ENCODE peak calls at places on chromosome 1, in seven cellular contexts. One of them, this sample, is unnamed.

GRCh38 chr1:228088586-228089498 is 6.3 kb downstream of the ARF1 start:
- DNase-seq in GM03348: peak; percentile 41
- DNase-seq in neural progenitor cell: no peak
- DNase-seq in stimulated activated CD4-positive, alpha-beta T cell treated with anti-CD3 and anti-CD28 coated beads, Interleukin-1b, Interleukin-23, amount 100 ng/mL, for 24 hours: no peak
- DNase-seq in stromal cell of bone marrow: no peak
- DNase-seq in Caki2: no peak
- DNase-seq in NCI-H1694 treated with DMSO at 0.1 percent for 48 hours: no peak
- DNase-seq in this sample: no peak

GRCh38 chr1:228228601-228229074 is 20.8 kb downstream of the OBSCN start:
- DNase-seq in GM03348: peak; percentile 52
- DNase-seq in neural progenitor cell: no peak
- DNase-seq in stimulated activated CD4-positive, alpha-beta T cell treated with anti-CD3 and anti-CD28 coated beads, Interleukin-1b, Interleukin-23, amount 100 ng/mL, for 24 hours: no peak
- DNase-seq in stromal cell of bone marrow: peak; percentile 52
- DNase-seq in Caki2: peak; percentile 30
- DNase-seq in NCI-H1694 treated with DMSO at 0.1 percent for 48 hours: no peak
- DNase-seq in this sample: peak; percentile 1

GRCh38 chr1:115677172-115677542 is 35.4 kb downstream of the VANGL1 start:
- DNase-seq in GM03348: no peak
- DNase-seq in neural progenitor cell: peak; percentile 83
- DNase-seq in stimulated activated CD4-positive, alpha-beta T cell treated with anti-CD3 and anti-CD28 coated beads, Interleukin-1b, Interleukin-23, amount 100 ng/mL, for 24 hours: no peak
- DNase-seq in stromal cell of bone marrow: no peak
- DNase-seq in Caki2: peak; percentile 72
- DNase-seq in NCI-H1694 treated with DMSO at 0.1 percent for 48 hours: no peak
- DNase-seq in this sample: no peak

GRCh38 chr1:8814870-8815269 is 2.6 kb downstream of the RERE start:
- DNase-seq in GM03348: no peak
- DNase-seq in neural progenitor cell: peak; percentile 72
- DNase-seq in stimulated activated CD4-positive, alpha-beta T cell treated with anti-CD3 and anti-CD28 coated beads, Interleukin-1b, Interleukin-23, amount 100 ng/mL, for 24 hours: no peak
- DNase-seq in stromal cell of bone marrow: no peak
- DNase-seq in Caki2: peak; percentile 62
- DNase-seq in NCI-H1694 treated with DMSO at 0.1 percent for 48 hours: no peak
- DNase-seq in this sample: peak; percentile 32

GRCh38 chr1:211829343-211830054 is 1.1 kb downstream of the LPGAT1 start:
- DNase-seq in GM03348: peak; percentile 49
- DNase-seq in neural progenitor cell: peak; percentile 31
- DNase-seq in stimulated activated CD4-positive, alpha-beta T cell treated with anti-CD3 and anti-CD28 coated beads, Interleukin-1b, Interleukin-23, amount 100 ng/mL, for 24 hours: no peak
- DNase-seq in stromal cell of bone marrow: no peak
- DNase-seq in Caki2: peak; percentile 54
- DNase-seq in NCI-H1694 treated with DMSO at 0.1 percent for 48 hours: peak; percentile 27
- DNase-seq in this sample: peak; percentile 36

GRCh38 chr1:27713139-27713725 is 12.5 kb upstream of the FAM76A start:
- DNase-seq in GM03348: no peak
- DNase-seq in neural progenitor cell: no peak
- DNase-seq in stimulated activated CD4-positive, alpha-beta T cell treated with anti-CD3 and anti-CD28 coated beads, Interleukin-1b, Interleukin-23, amount 100 ng/mL, for 24 hours: no peak
- DNase-seq in stromal cell of bone marrow: no peak
- DNase-seq in Caki2: no peak
- DNase-seq in NCI-H1694 treated with DMSO at 0.1 percent for 48 hours: no peak
- DNase-seq in this sample: no peak

GRCh38 chr1:32525053-32525452 is 14.2 kb upstream of the ZBTB8A start:
- DNase-seq in GM03348: no peak
- DNase-seq in neural progenitor cell: no peak
- DNase-seq in stimulated activated CD4-positive, alpha-beta T cell treated with anti-CD3 and anti-CD28 coated beads, Interleukin-1b, Interleukin-23, amount 100 ng/mL, for 24 hours: no peak
- DNase-seq in stromal cell of bone marrow: no peak
- DNase-seq in Caki2: no peak
- DNase-seq in NCI-H1694 treated with DMSO at 0.1 percent for 48 hours: no peak
- DNase-seq in this sample: no peak

GRCh38 chr1:246091477-246091876 is 415.6 kb downstream of the SMYD3 start:
- DNase-seq in GM03348: peak; percentile 50
- DNase-seq in neural progenitor cell: no peak
- DNase-seq in stimulated activated CD4-positive, alpha-beta T cell treated with anti-CD3 and anti-CD28 coated beads, Interleukin-1b, Interleukin-23, amount 100 ng/mL, for 24 hours: no peak
- DNase-seq in stromal cell of bone marrow: peak; percentile 6
- DNase-seq in Caki2: no peak
- DNase-seq in NCI-H1694 treated with DMSO at 0.1 percent for 48 hours: no peak
- DNase-seq in this sample: no peak